ENCODE peak calls at places on chromosomes 3 and 15, in eight cellular contexts. N, T, I, F, K, H, B and D are unnamed samples.

GRCh38 chr3:124529826-124530571 is 200.3 kb upstream of the UMPS start:
- DNase-seq in K (no peak), T (no peak), N (no peak), H (no peak), I (no peak), B (no peak), F (no peak), D (no peak)

GRCh38 chr15:32851619-32852416 is 134.0 kb downstream of the GREM1 start:
- DNase-seq in N (no peak), F (no peak), B (no peak), H (no peak), T (no peak), I (no peak), K (no peak), D (no peak)

GRCh38 chr15:41969851-41970431 is 2.4 kb downstream of the EHD4 start:
- DNase-seq in H (peak), F (no peak), I (peak), T (peak), N (no peak), K (no peak), B (no peak), D (peak)

GRCh38 chr3:142366434-142366833 is 81.4 kb downstream of the XRN1 start:
- DNase-seq in T (no peak), F (no peak), I (no peak), N (no peak), K (no peak), B (no peak), H (no peak), D (no peak)

GRCh38 chr15:60651734-60652141 is 172.8 kb upstream of the ICE2 start:
- DNase-seq in N (no peak), H (no peak), K (no peak), F (no peak), I (no peak), B (no peak), T (no peak), D (no peak)

GRCh38 chr3:9732080-9732752 is 681 bp downstream of the BRPF1 start:
- DNase-seq in T (peak), N (no peak), K (peak), H (peak), F (peak), B (no peak), I (peak), D (peak)

GRCh38 chr3:169389211-169389924 is 274.1 kb downstream of the MECOM start:
- DNase-seq in I (no peak), H (no peak), N (no peak), B (no peak), F (no peak), T (no peak), K (no peak), D (no peak)

GRCh38 chr15:95659646-95660045 is 670.9 kb upstream of the NR2F2 start:
- DNase-seq in I (no peak), N (no peak), K (peak), H (no peak), B (no peak), F (no peak), T (no peak), D (no peak)

GRCh38 chr15:70375006-70375409 is 277.3 kb upstream of the TLE3 start:
- DNase-seq in T (peak), H (no peak), N (no peak), I (no peak), B (no peak), K (no peak), F (no peak), D (no peak)

GRCh38 chr15:64857421-64857820 is 15.7 kb downstream of the PLEKHO2 start:
- DNase-seq in N (no peak), K (peak), T (no peak), F (no peak), I (no peak), B (no peak), H (no peak), D (no peak)

GRCh38 chr15:75027551-75027950 is 4.2 kb downstream of the PPCDC start:
- DNase-seq in K (no peak), F (no peak), I (no peak), N (no peak), T (no peak), H (no peak), B (no peak), D (no peak)

GRCh38 chr15:97929456-97930229 is 30.9 kb upstream of the ARRDC4 start:
- DNase-seq in F (no peak), I (no peak), K (no peak), B (no peak), N (no peak), H (no peak), T (no peak), D (no peak)

GRCh38 chr15:29139540-29140459 is 129.8 kb downstream of the NSMCE3 start:
- DNase-seq in H (no peak), F (peak), K (peak), T (peak), N (no peak), I (peak), B (peak), D (no peak)

GRCh38 chr3:106566277-106566676 is 697.5 kb upstream of the CBLB start:
- DNase-seq in T (no peak), N (no peak), K (no peak), I (no peak), F (no peak), H (no peak), B (no peak), D (no peak)

GRCh38 chr15:60208708-60209107 is 189.1 kb downstream of the ANXA2 start:
- DNase-seq in K (no peak), H (no peak), N (no peak), T (no peak), B (no peak), I (no peak), F (no peak), D (no peak)

GRCh38 chr3:38720465-38720864 is 71.0 kb upstream of the SCN5A start:
- DNase-seq in N (no peak), B (no peak), T (no peak), F (no peak), K (no peak), H (no peak), I (no peak), D (no peak)

GRCh38 chr3:161406594-161407555 is 35.6 kb upstream of the SPTSSB start:
- DNase-seq in N (no peak), K (no peak), B (no peak), I (no peak), F (no peak), T (no peak), H (peak), D (no peak)

GRCh38 chr3:134620476-134621115 is 30.2 kb downstream of the KY start:
- DNase-seq in K (no peak), F (no peak), B (no peak), N (no peak), H (no peak), T (no peak), I (no peak), D (no peak)